ENCODE peak calls at places on chromosomes 16 and 17, in ten cellular contexts. One of them, this sample, is unnamed. For H3K4me1, the result is how much of the 10 kb centered on the place peaks cover.

GRCh38 chr17:20207295-20207985 is 198.3 kb downstream of the SPECC1 start:
- DNase-seq in spleen: no peak
- DNase-seq in cardiac muscle cell: no peak
- DNase-seq in A673: no peak
- DNase-seq in IMR-90: no peak
- DNase-seq in CD8-positive, alpha-beta T cell: no peak
- DNase-seq in prostate gland: no peak
- DNase-seq in mammary epithelial cell: peak
- DNase-seq in A549: no peak
- DNase-seq in endothelial cell of umbilical vein: no peak
- DNase-seq in this sample: peak

GRCh38 chr16:4780235-4780634 is 7.9 kb downstream of the SEPTIN12 start:
- DNase-seq in CD8-positive, alpha-beta T cell: no peak
- DNase-seq in mammary epithelial cell: no peak
- DNase-seq in cardiac muscle cell: no peak
- DNase-seq in spleen: no peak
- DNase-seq in A673: no peak
- DNase-seq in endothelial cell of umbilical vein: no peak
- DNase-seq in A549: peak
- DNase-seq in prostate gland: no peak
- DNase-seq in IMR-90: peak
- DNase-seq in this sample: no peak

GRCh38 chr16:14020141-14020540 is 51.0 kb upstream of the MRTFB start:
- DNase-seq in endothelial cell of umbilical vein: no peak
- DNase-seq in A549: peak
- DNase-seq in CD8-positive, alpha-beta T cell: no peak
- DNase-seq in mammary epithelial cell: no peak
- DNase-seq in A673: no peak
- DNase-seq in IMR-90: no peak
- DNase-seq in spleen: no peak
- DNase-seq in prostate gland: no peak
- DNase-seq in cardiac muscle cell: no peak
- DNase-seq in this sample: no peak

GRCh38 chr16:2212362-2213324 is 2.0 kb upstream of the BRICD5 start:
- DNase-seq in CD8-positive, alpha-beta T cell: no peak
- DNase-seq in spleen: no peak
- DNase-seq in prostate gland: peak
- DNase-seq in A549: no peak
- DNase-seq in mammary epithelial cell: peak
- DNase-seq in endothelial cell of umbilical vein: no peak
- DNase-seq in IMR-90: no peak
- DNase-seq in cardiac muscle cell: no peak
- DNase-seq in A673: no peak
- DNase-seq in this sample: no peak

GRCh38 chr16:85220125-85220839 is 108.0 kb upstream of the CIBAR2 start:
- DNase-seq in spleen: no peak
- DNase-seq in A549: no peak
- DNase-seq in endothelial cell of umbilical vein: peak
- DNase-seq in prostate gland: peak
- DNase-seq in A673: peak
- DNase-seq in CD8-positive, alpha-beta T cell: no peak
- DNase-seq in IMR-90: peak
- DNase-seq in mammary epithelial cell: peak
- DNase-seq in cardiac muscle cell: no peak
- DNase-seq in this sample: peak

GRCh38 chr16:26598061-26598460 is 468.7 kb upstream of the C16orf82 start:
- DNase-seq in endothelial cell of umbilical vein: no peak
- DNase-seq in cardiac muscle cell: no peak
- DNase-seq in mammary epithelial cell: no peak
- DNase-seq in spleen: no peak
- DNase-seq in IMR-90: no peak
- DNase-seq in prostate gland: no peak
- DNase-seq in CD8-positive, alpha-beta T cell: peak
- DNase-seq in A549: no peak
- DNase-seq in A673: no peak
- DNase-seq in this sample: no peak

GRCh38 chr17:10738516-10739258 is 8.9 kb upstream of the TMEM220 start:
- DNase-seq in A673: no peak
- DNase-seq in endothelial cell of umbilical vein: no peak
- DNase-seq in prostate gland: no peak
- DNase-seq in CD8-positive, alpha-beta T cell: peak
- DNase-seq in mammary epithelial cell: no peak
- DNase-seq in spleen: no peak
- DNase-seq in IMR-90: no peak
- DNase-seq in A549: no peak
- DNase-seq in cardiac muscle cell: no peak
- DNase-seq in this sample: no peak

GRCh38 chr16:2709588-2709984 is 10.4 kb downstream of the PRSS27 start:
- DNase-seq in cardiac muscle cell: no peak
- DNase-seq in A673: no peak
- DNase-seq in prostate gland: no peak
- DNase-seq in endothelial cell of umbilical vein: no peak
- DNase-seq in mammary epithelial cell: no peak
- DNase-seq in IMR-90: no peak
- DNase-seq in A549: no peak
- DNase-seq in spleen: peak
- DNase-seq in CD8-positive, alpha-beta T cell: no peak
- DNase-seq in this sample: no peak

GRCh38 chr17:62870581-62870964 is 62.5 kb upstream of the MARCHF10 start:
- DNase-seq in endothelial cell of umbilical vein: no peak
- DNase-seq in CD8-positive, alpha-beta T cell: no peak
- DNase-seq in prostate gland: no peak
- DNase-seq in spleen: no peak
- DNase-seq in A673: no peak
- DNase-seq in cardiac muscle cell: no peak
- DNase-seq in IMR-90: no peak
- DNase-seq in A549: no peak
- DNase-seq in mammary epithelial cell: no peak
- DNase-seq in this sample: no peak

GRCh38 chr16:77409311-77409710 is 25.5 kb downstream of the ADAMTS18 start:
- DNase-seq in cardiac muscle cell: no peak
- DNase-seq in IMR-90: no peak
- DNase-seq in spleen: no peak
- DNase-seq in endothelial cell of umbilical vein: peak
- DNase-seq in A549: no peak
- DNase-seq in A673: no peak
- DNase-seq in CD8-positive, alpha-beta T cell: no peak
- DNase-seq in prostate gland: no peak
- DNase-seq in mammary epithelial cell: no peak
- DNase-seq in this sample: peak

GRCh38 chr17:82237083-82237745 is 8.4 kb downstream of the SLC16A3 start:
- DNase-seq in endothelial cell of umbilical vein: no peak
- DNase-seq in CD8-positive, alpha-beta T cell: no peak
- DNase-seq in mammary epithelial cell: no peak
- DNase-seq in IMR-90: no peak
- DNase-seq in A549: no peak
- DNase-seq in spleen: peak
- DNase-seq in cardiac muscle cell: no peak
- DNase-seq in prostate gland: no peak
- DNase-seq in A673: no peak
- DNase-seq in this sample: no peak
- H3K4me1 ChIP-seq in endothelial cell of umbilical vein: under half
- H3K4me1 ChIP-seq in CD8-positive, alpha-beta T cell: half or more
- H3K4me1 ChIP-seq in mammary epithelial cell: half or more
- H3K4me1 ChIP-seq in IMR-90: half or more
- H3K4me1 ChIP-seq in A549: half or more
- H3K4me1 ChIP-seq in spleen: half or more
- H3K4me1 ChIP-seq in cardiac muscle cell: half or more
- H3K4me1 ChIP-seq in prostate gland: half or more
- H3K4me1 ChIP-seq in A673: under half
- H3K4me1 ChIP-seq in this sample: under half

GRCh38 chr16:55322327-55322726 is 1.7 kb upstream of the IRX6 start:
- DNase-seq in prostate gland: no peak
- DNase-seq in spleen: no peak
- DNase-seq in mammary epithelial cell: no peak
- DNase-seq in IMR-90: no peak
- DNase-seq in endothelial cell of umbilical vein: no peak
- DNase-seq in CD8-positive, alpha-beta T cell: no peak
- DNase-seq in cardiac muscle cell: no peak
- DNase-seq in A673: no peak
- DNase-seq in A549: no peak
- DNase-seq in this sample: no peak

GRCh38 chr16:55326261-55326802 is 2.3 kb downstream of the IRX6 start:
- DNase-seq in endothelial cell of umbilical vein: no peak
- DNase-seq in A673: no peak
- DNase-seq in A549: no peak
- DNase-seq in IMR-90: no peak
- DNase-seq in CD8-positive, alpha-beta T cell: no peak
- DNase-seq in prostate gland: no peak
- DNase-seq in mammary epithelial cell: no peak
- DNase-seq in cardiac muscle cell: no peak
- DNase-seq in spleen: no peak
- DNase-seq in this sample: no peak

GRCh38 chr16:55324491-55325447 is 766 bp downstream of the IRX6 start:
- DNase-seq in cardiac muscle cell: no peak
- DNase-seq in prostate gland: no peak
- DNase-seq in IMR-90: no peak
- DNase-seq in CD8-positive, alpha-beta T cell: no peak
- DNase-seq in A673: peak
- DNase-seq in endothelial cell of umbilical vein: no peak
- DNase-seq in mammary epithelial cell: peak
- DNase-seq in A549: peak
- DNase-seq in spleen: no peak
- DNase-seq in this sample: peak

GRCh38 chr16:55325458-55326109 is 1.6 kb downstream of the IRX6 start:
- DNase-seq in prostate gland: no peak
- DNase-seq in endothelial cell of umbilical vein: no peak
- DNase-seq in mammary epithelial cell: no peak
- DNase-seq in spleen: no peak
- DNase-seq in IMR-90: no peak
- DNase-seq in A549: no peak
- DNase-seq in A673: no peak
- DNase-seq in CD8-positive, alpha-beta T cell: no peak
- DNase-seq in cardiac muscle cell: no peak
- DNase-seq in this sample: no peak

DNA sequence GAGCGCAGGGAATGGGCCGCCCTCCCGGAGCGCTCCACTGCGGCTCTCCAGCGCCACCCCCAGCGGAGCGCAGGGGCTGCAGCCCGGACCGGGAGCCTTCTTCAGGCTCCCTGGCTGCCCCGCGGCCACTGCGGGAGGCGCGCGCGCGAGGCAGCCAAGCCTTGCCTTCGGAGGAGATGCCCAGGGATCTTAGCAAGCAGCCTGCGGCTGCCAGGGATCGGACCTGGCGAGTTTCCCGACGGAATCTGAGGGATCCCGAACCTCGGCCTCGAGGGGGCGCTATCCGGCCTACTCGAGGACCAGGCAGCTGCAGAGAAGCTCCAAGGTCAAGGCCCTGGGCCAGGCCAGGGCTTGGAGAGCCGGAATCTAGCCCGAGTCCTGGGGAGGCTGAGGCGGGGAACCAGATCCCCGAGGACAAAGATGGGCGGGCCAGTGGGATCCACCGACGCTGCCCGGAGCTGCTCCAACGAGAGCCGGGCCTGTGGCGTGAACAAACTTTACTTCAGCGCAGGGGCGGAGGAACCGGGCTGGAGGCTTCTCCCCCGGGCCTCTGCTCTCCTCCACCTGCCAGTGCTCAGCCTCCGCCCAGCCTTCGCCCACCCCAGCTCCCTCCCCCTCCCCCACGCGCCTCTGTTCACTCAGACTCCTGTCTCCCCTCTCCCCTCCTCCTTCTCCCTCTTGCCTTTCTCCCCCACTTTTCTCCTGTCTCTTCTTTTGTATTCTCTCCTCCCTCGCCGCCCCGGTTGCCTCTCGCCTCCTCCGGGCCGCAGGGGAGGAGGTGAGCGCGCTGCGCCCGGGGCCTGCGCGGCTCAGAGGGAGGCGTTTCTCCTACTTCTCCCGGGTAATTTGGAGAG is at the start of gene IRX6:
- DNase-seq in CD8-positive, alpha-beta T cell: no peak
- DNase-seq in cardiac muscle cell: peak
- DNase-seq in endothelial cell of umbilical vein: no peak
- DNase-seq in A549: peak
- DNase-seq in IMR-90: no peak
- DNase-seq in prostate gland: no peak
- DNase-seq in mammary epithelial cell: peak
- DNase-seq in spleen: no peak
- DNase-seq in A673: peak
- DNase-seq in this sample: peak
- TF ChIP-seq CTCF in CD8-positive, alpha-beta T cell: no peak
- TF ChIP-seq CTCF in cardiac muscle cell: peak
- TF ChIP-seq CTCF in endothelial cell of umbilical vein: no peak
- TF ChIP-seq CTCF in A549: peak
- TF ChIP-seq CTCF in IMR-90: no peak
- TF ChIP-seq CTCF in prostate gland: no peak
- TF ChIP-seq CTCF in mammary epithelial cell: peak
- TF ChIP-seq CTCF in spleen: no peak
- TF ChIP-seq CTCF in A673: peak
- TF ChIP-seq CTCF in this sample: peak

DNA sequence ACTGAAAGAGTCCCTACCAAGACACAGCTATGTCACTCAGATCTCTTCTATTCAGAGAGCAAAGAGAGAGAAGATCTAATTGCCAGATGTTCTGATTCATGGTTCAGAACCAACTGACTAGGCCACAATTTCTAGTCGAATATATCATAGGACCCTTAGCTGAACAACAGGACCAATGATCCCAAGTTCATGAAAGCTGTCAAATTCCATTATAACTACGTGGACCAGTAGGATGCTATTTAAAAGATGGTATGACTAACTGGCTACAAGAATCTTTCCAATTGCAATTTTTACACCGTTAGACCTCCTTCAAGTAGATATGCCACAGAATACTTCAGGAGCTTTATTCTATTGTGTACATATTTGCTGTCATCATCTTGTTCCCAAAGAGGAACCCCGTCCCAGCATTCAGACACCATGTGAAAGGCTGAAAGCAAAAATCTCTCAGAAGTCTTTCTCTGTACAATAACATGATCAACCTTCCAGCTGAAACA is 26.0 kb downstream of the DCUN1D3 start:
- DNase-seq in CD8-positive, alpha-beta T cell: no peak
- DNase-seq in prostate gland: no peak
- DNase-seq in mammary epithelial cell: no peak
- DNase-seq in IMR-90: no peak
- DNase-seq in A549: no peak
- DNase-seq in spleen: no peak
- DNase-seq in cardiac muscle cell: no peak
- DNase-seq in endothelial cell of umbilical vein: no peak
- DNase-seq in A673: no peak
- DNase-seq in this sample: no peak
- H3K27ac ChIP-seq in CD8-positive, alpha-beta T cell: peak
- H3K27ac ChIP-seq in prostate gland: no peak
- H3K27ac ChIP-seq in mammary epithelial cell: no peak
- H3K27ac ChIP-seq in IMR-90: no peak
- H3K27ac ChIP-seq in A549: no peak
- H3K27ac ChIP-seq in spleen: peak
- H3K27ac ChIP-seq in cardiac muscle cell: no peak
- H3K27ac ChIP-seq in endothelial cell of umbilical vein: no peak
- H3K27ac ChIP-seq in A673: no peak
- H3K27ac ChIP-seq in this sample: no peak

DNA sequence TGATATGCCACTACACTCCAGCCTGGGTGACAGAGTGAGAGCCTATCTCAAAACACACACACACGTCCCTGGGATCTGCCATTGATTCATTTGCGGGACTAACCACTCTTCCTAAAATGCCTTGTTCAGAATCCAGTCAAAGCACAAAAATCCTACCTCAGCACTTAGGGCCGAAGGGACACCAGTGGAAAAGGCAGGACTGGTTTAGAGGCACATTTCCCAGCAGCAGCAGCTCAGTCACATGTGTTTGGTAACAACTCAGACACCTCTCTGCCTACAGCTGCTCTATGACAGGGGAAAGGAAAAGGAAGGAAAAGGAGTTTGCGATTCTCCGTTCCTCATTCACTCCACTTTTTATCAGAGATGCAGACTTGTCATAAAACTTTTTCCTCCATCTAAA is 12.2 kb downstream of the KNOP1 start:
- DNase-seq in A673: no peak
- DNase-seq in spleen: no peak
- DNase-seq in prostate gland: no peak
- DNase-seq in endothelial cell of umbilical vein: no peak
- DNase-seq in cardiac muscle cell: no peak
- DNase-seq in A549: no peak
- DNase-seq in mammary epithelial cell: no peak
- DNase-seq in CD8-positive, alpha-beta T cell: no peak
- DNase-seq in IMR-90: no peak
- DNase-seq in this sample: no peak
- H3K4me1 ChIP-seq in A673: under half
- H3K4me1 ChIP-seq in spleen: under half
- H3K4me1 ChIP-seq in prostate gland: under half
- H3K4me1 ChIP-seq in endothelial cell of umbilical vein: under half
- H3K4me1 ChIP-seq in cardiac muscle cell: under half
- H3K4me1 ChIP-seq in A549: under half
- H3K4me1 ChIP-seq in mammary epithelial cell: under half
- H3K4me1 ChIP-seq in CD8-positive, alpha-beta T cell: under half
- H3K4me1 ChIP-seq in IMR-90: under half
- H3K4me1 ChIP-seq in this sample: under half